ENCODE peak calls at places on chromosomes 5 and 9, in five cellular contexts. One of them, this sample, is unnamed.

GRCh38 chr9:131423171-131423581 is 29.3 kb downstream of the PRRC2B start:
- DNase-seq in mammary epithelial cell: peak; percentile 97
- DNase-seq in DMS53: peak; percentile 97
- DNase-seq in NCI-H2029 treated with DMSO at 0.1 percent for 48 hours: peak; percentile 37
- DNase-seq in heart right ventricle: peak; percentile 61
- DNase-seq in this sample: peak; percentile 44

GRCh38 chr5:45694255-45694834 is 1.8 kb downstream of the HCN1 start:
- DNase-seq in mammary epithelial cell: no peak
- DNase-seq in DMS53: peak; percentile 3
- DNase-seq in NCI-H2029 treated with DMSO at 0.1 percent for 48 hours: no peak
- DNase-seq in heart right ventricle: no peak
- DNase-seq in this sample: no peak

GRCh38 chr9:130927338-130927737 is 11.7 kb downstream of the FIBCD1 start:
- DNase-seq in mammary epithelial cell: no peak
- DNase-seq in DMS53: no peak
- DNase-seq in NCI-H2029 treated with DMSO at 0.1 percent for 48 hours: no peak
- DNase-seq in heart right ventricle: no peak
- DNase-seq in this sample: no peak

GRCh38 chr5:115309751-115310370 is 13.4 kb upstream of the CCDC112 start:
- DNase-seq in mammary epithelial cell: peak; percentile 43
- DNase-seq in DMS53: peak; percentile 70
- DNase-seq in NCI-H2029 treated with DMSO at 0.1 percent for 48 hours: no peak
- DNase-seq in heart right ventricle: no peak
- DNase-seq in this sample: no peak

GRCh38 chr5:116953251-116953934 is 378.8 kb upstream of the SEMA6A start:
- DNase-seq in mammary epithelial cell: no peak
- DNase-seq in DMS53: peak; percentile 61
- DNase-seq in NCI-H2029 treated with DMSO at 0.1 percent for 48 hours: no peak
- DNase-seq in heart right ventricle: no peak
- DNase-seq in this sample: no peak

GRCh38 chr9:373759-374206 is 159.1 kb downstream of the DOCK8 start:
- DNase-seq in mammary epithelial cell: no peak
- DNase-seq in DMS53: no peak
- DNase-seq in NCI-H2029 treated with DMSO at 0.1 percent for 48 hours: no peak
- DNase-seq in heart right ventricle: no peak
- DNase-seq in this sample: no peak

GRCh38 chr5:77140350-77140749 is 53.3 kb upstream of the ZBED3 start:
- DNase-seq in mammary epithelial cell: no peak
- DNase-seq in DMS53: no peak
- DNase-seq in NCI-H2029 treated with DMSO at 0.1 percent for 48 hours: no peak
- DNase-seq in heart right ventricle: no peak
- DNase-seq in this sample: no peak

GRCh38 chr5:387491-388265 is 55.3 kb upstream of the EXOC3 start:
- DNase-seq in mammary epithelial cell: no peak
- DNase-seq in DMS53: no peak
- DNase-seq in NCI-H2029 treated with DMSO at 0.1 percent for 48 hours: no peak
- DNase-seq in heart right ventricle: no peak
- DNase-seq in this sample: peak; percentile 2

GRCh38 chr5:143219696-143220095 is 183.8 kb downstream of the NR3C1 start:
- DNase-seq in mammary epithelial cell: no peak
- DNase-seq in DMS53: no peak
- DNase-seq in NCI-H2029 treated with DMSO at 0.1 percent for 48 hours: no peak
- DNase-seq in heart right ventricle: no peak
- DNase-seq in this sample: no peak

GRCh38 chr9:126146254-126147145 is 180.1 kb upstream of the MVB12B start:
- DNase-seq in mammary epithelial cell: no peak
- DNase-seq in DMS53: peak; percentile 94
- DNase-seq in NCI-H2029 treated with DMSO at 0.1 percent for 48 hours: peak; percentile 31
- DNase-seq in heart right ventricle: no peak
- DNase-seq in this sample: peak; percentile 9

GRCh38 chr5:95284512-95285405 is at the start of gene MCTP1:
- DNase-seq in mammary epithelial cell: peak; percentile 30
- DNase-seq in DMS53: peak; percentile 87
- DNase-seq in NCI-H2029 treated with DMSO at 0.1 percent for 48 hours: peak; percentile 14
- DNase-seq in heart right ventricle: no peak
- DNase-seq in this sample: no peak

GRCh38 chr5:10621837-10622236 is 58.0 kb downstream of the ANKRD33B start:
- DNase-seq in mammary epithelial cell: no peak
- DNase-seq in DMS53: no peak
- DNase-seq in NCI-H2029 treated with DMSO at 0.1 percent for 48 hours: no peak
- DNase-seq in heart right ventricle: no peak
- DNase-seq in this sample: no peak

GRCh38 chr5:122129332-122129731 is at the start of gene ZNF474:
- DNase-seq in mammary epithelial cell: peak; percentile 97
- DNase-seq in DMS53: peak; percentile 86
- DNase-seq in NCI-H2029 treated with DMSO at 0.1 percent for 48 hours: no peak
- DNase-seq in heart right ventricle: peak; percentile 56
- DNase-seq in this sample: peak; percentile 27

GRCh38 chr5:122350496-122350895 is 38.5 kb downstream of the SNCAIP start:
- DNase-seq in mammary epithelial cell: no peak
- DNase-seq in DMS53: no peak
- DNase-seq in NCI-H2029 treated with DMSO at 0.1 percent for 48 hours: no peak
- DNase-seq in heart right ventricle: no peak
- DNase-seq in this sample: no peak

GRCh38 chr5:172870261-172870806 is 36.3 kb downstream of the ERGIC1 start:
- DNase-seq in mammary epithelial cell: peak; percentile 93
- DNase-seq in DMS53: no peak
- DNase-seq in NCI-H2029 treated with DMSO at 0.1 percent for 48 hours: no peak
- DNase-seq in heart right ventricle: peak; percentile 83
- DNase-seq in this sample: no peak

GRCh38 chr5:116525680-116526079 is 48.9 kb downstream of the SEMA6A start:
- DNase-seq in mammary epithelial cell: no peak
- DNase-seq in DMS53: no peak
- DNase-seq in NCI-H2029 treated with DMSO at 0.1 percent for 48 hours: no peak
- DNase-seq in heart right ventricle: no peak
- DNase-seq in this sample: no peak

GRCh38 chr5:100623719-100624118 is 88.5 kb downstream of the FAM174A start:
- DNase-seq in mammary epithelial cell: peak; percentile 24
- DNase-seq in DMS53: peak; percentile 62
- DNase-seq in NCI-H2029 treated with DMSO at 0.1 percent for 48 hours: peak; percentile 14
- DNase-seq in heart right ventricle: no peak
- DNase-seq in this sample: no peak

GRCh38 chr9:34777667-34778066 is 67.7 kb upstream of the CCL21 start:
- DNase-seq in mammary epithelial cell: no peak
- DNase-seq in DMS53: no peak
- DNase-seq in NCI-H2029 treated with DMSO at 0.1 percent for 48 hours: no peak
- DNase-seq in heart right ventricle: no peak
- DNase-seq in this sample: no peak

GRCh38 chr9:132042324-132042723 is 37.3 kb downstream of the MED27 start:
- DNase-seq in mammary epithelial cell: peak; percentile 86
- DNase-seq in DMS53: no peak
- DNase-seq in NCI-H2029 treated with DMSO at 0.1 percent for 48 hours: no peak
- DNase-seq in heart right ventricle: no peak
- DNase-seq in this sample: no peak

GRCh38 chr9:90044263-90044662 is 439.5 kb downstream of the GADD45G start:
- DNase-seq in mammary epithelial cell: no peak
- DNase-seq in DMS53: peak; percentile 84
- DNase-seq in NCI-H2029 treated with DMSO at 0.1 percent for 48 hours: no peak
- DNase-seq in heart right ventricle: no peak
- DNase-seq in this sample: no peak

GRCh38 chr9:137672907-137673791 is 54.3 kb downstream of the EHMT1 start:
- DNase-seq in mammary epithelial cell: peak; percentile 48
- DNase-seq in DMS53: peak; percentile 85
- DNase-seq in NCI-H2029 treated with DMSO at 0.1 percent for 48 hours: peak; percentile 57
- DNase-seq in heart right ventricle: peak; percentile 51
- DNase-seq in this sample: peak; percentile 60

GRCh38 chr5:135883441-135883840 is 12.2 kb downstream of the IL9 start:
- DNase-seq in mammary epithelial cell: no peak
- DNase-seq in DMS53: peak; percentile 9
- DNase-seq in NCI-H2029 treated with DMSO at 0.1 percent for 48 hours: no peak
- DNase-seq in heart right ventricle: no peak
- DNase-seq in this sample: no peak

GRCh38 chr5:180839935-180840334 is 21.1 kb downstream of the ZFP62 start:
- DNase-seq in mammary epithelial cell: no peak
- DNase-seq in DMS53: no peak
- DNase-seq in NCI-H2029 treated with DMSO at 0.1 percent for 48 hours: no peak
- DNase-seq in heart right ventricle: no peak
- DNase-seq in this sample: no peak

GRCh38 chr5:7759257-7759871 is 91.6 kb downstream of the CFAP90 start:
- DNase-seq in mammary epithelial cell: no peak
- DNase-seq in DMS53: no peak
- DNase-seq in NCI-H2029 treated with DMSO at 0.1 percent for 48 hours: no peak
- DNase-seq in heart right ventricle: no peak
- DNase-seq in this sample: no peak

This sample was measured in mucosa of gallbladder.